ENCODE peak calls at places on chromosomes 13 and 19, in eight cellular contexts. One of them, this sample, is unnamed.

GRCh38 chr19:42276821-42277220 is 7.8 kb downstream of the CIC start:
- DNase-seq in fibroblast of villous mesenchyme: no peak
- DNase-seq in fibroblast of lung: no peak
- DNase-seq in skeletal muscle cell: no peak
- DNase-seq in CD8-positive, alpha-beta memory T cell: no peak
- DNase-seq in effector memory CD4-positive, alpha-beta T cell: no peak
- DNase-seq in Peyer's patch: no peak
- DNase-seq in HAP-1: no peak
- DNase-seq in this sample: peak; percentile 68

GRCh38 chr13:79999601-80000000 is 341.3 kb downstream of the SPRY2 start:
- DNase-seq in fibroblast of villous mesenchyme: no peak
- DNase-seq in fibroblast of lung: no peak
- DNase-seq in skeletal muscle cell: no peak
- DNase-seq in CD8-positive, alpha-beta memory T cell: no peak
- DNase-seq in effector memory CD4-positive, alpha-beta T cell: no peak
- DNase-seq in Peyer's patch: no peak
- DNase-seq in HAP-1: no peak
- DNase-seq in this sample: no peak

GRCh38 chr19:14786421-14786851 is 8.1 kb upstream of the ADGRE2 start:
- DNase-seq in fibroblast of villous mesenchyme: peak; percentile 34
- DNase-seq in fibroblast of lung: peak; percentile 8
- DNase-seq in skeletal muscle cell: no peak
- DNase-seq in CD8-positive, alpha-beta memory T cell: no peak
- DNase-seq in effector memory CD4-positive, alpha-beta T cell: no peak
- DNase-seq in Peyer's patch: no peak
- DNase-seq in HAP-1: no peak
- DNase-seq in this sample: no peak

GRCh38 chr13:99689955-99690354 is 188.7 kb downstream of the TM9SF2 start:
- DNase-seq in fibroblast of villous mesenchyme: no peak
- DNase-seq in fibroblast of lung: no peak
- DNase-seq in skeletal muscle cell: no peak
- DNase-seq in CD8-positive, alpha-beta memory T cell: no peak
- DNase-seq in effector memory CD4-positive, alpha-beta T cell: no peak
- DNase-seq in Peyer's patch: no peak
- DNase-seq in HAP-1: no peak
- DNase-seq in this sample: no peak

GRCh38 chr13:63731896-63732295 is 2316.2 kb upstream of the PCDH20 start:
- DNase-seq in fibroblast of villous mesenchyme: no peak
- DNase-seq in fibroblast of lung: no peak
- DNase-seq in skeletal muscle cell: no peak
- DNase-seq in CD8-positive, alpha-beta memory T cell: no peak
- DNase-seq in effector memory CD4-positive, alpha-beta T cell: no peak
- DNase-seq in Peyer's patch: no peak
- DNase-seq in HAP-1: no peak
- DNase-seq in this sample: no peak

GRCh38 chr13:46628622-46629365 is 75.8 kb downstream of the LRCH1 start:
- DNase-seq in fibroblast of villous mesenchyme: no peak
- DNase-seq in fibroblast of lung: no peak
- DNase-seq in skeletal muscle cell: no peak
- DNase-seq in CD8-positive, alpha-beta memory T cell: no peak
- DNase-seq in effector memory CD4-positive, alpha-beta T cell: no peak
- DNase-seq in Peyer's patch: no peak
- DNase-seq in HAP-1: no peak
- DNase-seq in this sample: no peak

GRCh38 chr19:7535993-7536685 is 622 bp downstream of the PNPLA6 start:
- DNase-seq in fibroblast of villous mesenchyme: no peak
- DNase-seq in fibroblast of lung: no peak
- DNase-seq in skeletal muscle cell: no peak
- DNase-seq in CD8-positive, alpha-beta memory T cell: no peak
- DNase-seq in effector memory CD4-positive, alpha-beta T cell: no peak
- DNase-seq in Peyer's patch: no peak
- DNase-seq in HAP-1: no peak
- DNase-seq in this sample: no peak

GRCh38 chr13:46620029-46620428 is 67.1 kb downstream of the LRCH1 start:
- DNase-seq in fibroblast of villous mesenchyme: no peak
- DNase-seq in fibroblast of lung: no peak
- DNase-seq in skeletal muscle cell: no peak
- DNase-seq in CD8-positive, alpha-beta memory T cell: no peak
- DNase-seq in effector memory CD4-positive, alpha-beta T cell: no peak
- DNase-seq in Peyer's patch: no peak
- DNase-seq in HAP-1: no peak
- DNase-seq in this sample: no peak

GRCh38 chr19:57830071-57830602 is at the start of gene ZNF587B:
- DNase-seq in fibroblast of villous mesenchyme: peak; percentile 73
- DNase-seq in fibroblast of lung: peak; percentile 84
- DNase-seq in skeletal muscle cell: no peak
- DNase-seq in CD8-positive, alpha-beta memory T cell: peak; percentile 8
- DNase-seq in effector memory CD4-positive, alpha-beta T cell: peak; percentile 8
- DNase-seq in Peyer's patch: peak; percentile 64
- DNase-seq in HAP-1: peak; percentile 4
- DNase-seq in this sample: peak; percentile 78

GRCh38 chr19:58291943-58292342 is 13.2 kb downstream of the ZNF8 start:
- DNase-seq in fibroblast of villous mesenchyme: no peak
- DNase-seq in fibroblast of lung: no peak
- DNase-seq in skeletal muscle cell: no peak
- DNase-seq in CD8-positive, alpha-beta memory T cell: no peak
- DNase-seq in effector memory CD4-positive, alpha-beta T cell: no peak
- DNase-seq in Peyer's patch: no peak
- DNase-seq in HAP-1: no peak
- DNase-seq in this sample: no peak

GRCh38 chr19:23312515-23312914 is 62.3 kb upstream of the ZNF724 start:
- DNase-seq in fibroblast of villous mesenchyme: no peak
- DNase-seq in fibroblast of lung: no peak
- DNase-seq in skeletal muscle cell: no peak
- DNase-seq in CD8-positive, alpha-beta memory T cell: no peak
- DNase-seq in effector memory CD4-positive, alpha-beta T cell: no peak
- DNase-seq in Peyer's patch: no peak
- DNase-seq in HAP-1: no peak
- DNase-seq in this sample: peak; percentile 81

GRCh38 chr13:111153977-111154332 is 38.8 kb downstream of the ARHGEF7 start:
- DNase-seq in fibroblast of villous mesenchyme: peak; percentile 44
- DNase-seq in fibroblast of lung: no peak
- DNase-seq in skeletal muscle cell: peak; percentile 2
- DNase-seq in CD8-positive, alpha-beta memory T cell: no peak
- DNase-seq in effector memory CD4-positive, alpha-beta T cell: no peak
- DNase-seq in Peyer's patch: peak; percentile 82
- DNase-seq in HAP-1: peak; percentile 13
- DNase-seq in this sample: peak; percentile 12

GRCh38 chr19:40811478-40812341 is 12.7 kb downstream of the EGLN2 start:
- DNase-seq in fibroblast of villous mesenchyme: no peak
- DNase-seq in fibroblast of lung: no peak
- DNase-seq in skeletal muscle cell: no peak
- DNase-seq in CD8-positive, alpha-beta memory T cell: no peak
- DNase-seq in effector memory CD4-positive, alpha-beta T cell: no peak
- DNase-seq in Peyer's patch: no peak
- DNase-seq in HAP-1: no peak
- DNase-seq in this sample: no peak

GRCh38 chr19:37920591-37921450 is 13.8 kb downstream of the SIPA1L3 start:
- DNase-seq in fibroblast of villous mesenchyme: no peak
- DNase-seq in fibroblast of lung: no peak
- DNase-seq in skeletal muscle cell: no peak
- DNase-seq in CD8-positive, alpha-beta memory T cell: no peak
- DNase-seq in effector memory CD4-positive, alpha-beta T cell: no peak
- DNase-seq in Peyer's patch: no peak
- DNase-seq in HAP-1: no peak
- DNase-seq in this sample: no peak

GRCh38 chr13:53200498-53201453 is 172.2 kb downstream of the OLFM4 start:
- DNase-seq in fibroblast of villous mesenchyme: peak; percentile 0
- DNase-seq in fibroblast of lung: peak; percentile 2
- DNase-seq in skeletal muscle cell: no peak
- DNase-seq in CD8-positive, alpha-beta memory T cell: no peak
- DNase-seq in effector memory CD4-positive, alpha-beta T cell: no peak
- DNase-seq in Peyer's patch: peak; percentile 62
- DNase-seq in HAP-1: no peak
- DNase-seq in this sample: no peak

GRCh38 chr19:48844472-48844871 is 8.2 kb upstream of the HSD17B14 start:
- DNase-seq in fibroblast of villous mesenchyme: peak; percentile 71
- DNase-seq in fibroblast of lung: peak; percentile 68
- DNase-seq in skeletal muscle cell: no peak
- DNase-seq in CD8-positive, alpha-beta memory T cell: no peak
- DNase-seq in effector memory CD4-positive, alpha-beta T cell: no peak
- DNase-seq in Peyer's patch: no peak
- DNase-seq in HAP-1: no peak
- DNase-seq in this sample: peak; percentile 34

GRCh38 chr13:30191491-30192100 is 115.8 kb downstream of the KATNAL1 start:
- DNase-seq in fibroblast of villous mesenchyme: no peak
- DNase-seq in fibroblast of lung: no peak
- DNase-seq in skeletal muscle cell: no peak
- DNase-seq in CD8-positive, alpha-beta memory T cell: no peak
- DNase-seq in effector memory CD4-positive, alpha-beta T cell: no peak
- DNase-seq in Peyer's patch: peak; percentile 51
- DNase-seq in HAP-1: no peak
- DNase-seq in this sample: peak; percentile 51

GRCh38 chr13:79522583-79522982 is 41.6 kb downstream of the NDFIP2 start:
- DNase-seq in fibroblast of villous mesenchyme: peak; percentile 33
- DNase-seq in fibroblast of lung: peak; percentile 30
- DNase-seq in skeletal muscle cell: peak; percentile 66
- DNase-seq in CD8-positive, alpha-beta memory T cell: no peak
- DNase-seq in effector memory CD4-positive, alpha-beta T cell: no peak
- DNase-seq in Peyer's patch: no peak
- DNase-seq in HAP-1: no peak
- DNase-seq in this sample: peak; percentile 29

GRCh38 chr13:47672245-47672975 is 328.7 kb downstream of the SUCLA2 start:
- DNase-seq in fibroblast of villous mesenchyme: peak; percentile 63
- DNase-seq in fibroblast of lung: peak; percentile 86
- DNase-seq in skeletal muscle cell: peak; percentile 66
- DNase-seq in CD8-positive, alpha-beta memory T cell: no peak
- DNase-seq in effector memory CD4-positive, alpha-beta T cell: no peak
- DNase-seq in Peyer's patch: no peak
- DNase-seq in HAP-1: no peak
- DNase-seq in this sample: no peak

GRCh38 chr19:4082172-4082571 is 15.5 kb upstream of the ZBTB7A start:
- DNase-seq in fibroblast of villous mesenchyme: no peak
- DNase-seq in fibroblast of lung: no peak
- DNase-seq in skeletal muscle cell: no peak
- DNase-seq in CD8-positive, alpha-beta memory T cell: no peak
- DNase-seq in effector memory CD4-positive, alpha-beta T cell: no peak
- DNase-seq in Peyer's patch: no peak
- DNase-seq in HAP-1: no peak
- DNase-seq in this sample: no peak

GRCh38 chr13:50130686-50131051 is 115.4 kb downstream of the KCNRG start:
- DNase-seq in fibroblast of villous mesenchyme: peak; percentile 41
- DNase-seq in fibroblast of lung: peak; percentile 63
- DNase-seq in skeletal muscle cell: peak; percentile 26
- DNase-seq in CD8-positive, alpha-beta memory T cell: no peak
- DNase-seq in effector memory CD4-positive, alpha-beta T cell: no peak
- DNase-seq in Peyer's patch: peak; percentile 59
- DNase-seq in HAP-1: no peak
- DNase-seq in this sample: peak; percentile 32

GRCh38 chr19:29745253-29745652 is 30.2 kb upstream of the C19orf12 start:
- DNase-seq in fibroblast of villous mesenchyme: no peak
- DNase-seq in fibroblast of lung: no peak
- DNase-seq in skeletal muscle cell: no peak
- DNase-seq in CD8-positive, alpha-beta memory T cell: no peak
- DNase-seq in effector memory CD4-positive, alpha-beta T cell: no peak
- DNase-seq in Peyer's patch: no peak
- DNase-seq in HAP-1: no peak
- DNase-seq in this sample: no peak

GRCh38 chr19:5943623-5944022 is 29.6 kb downstream of the CAPS start:
- DNase-seq in fibroblast of villous mesenchyme: peak; percentile 92
- DNase-seq in fibroblast of lung: peak; percentile 65
- DNase-seq in skeletal muscle cell: peak; percentile 72
- DNase-seq in CD8-positive, alpha-beta memory T cell: no peak
- DNase-seq in effector memory CD4-positive, alpha-beta T cell: no peak
- DNase-seq in Peyer's patch: no peak
- DNase-seq in HAP-1: no peak
- DNase-seq in this sample: no peak

GRCh38 chr19:55504252-55504603 is 16.0 kb downstream of the SSC5D start:
- DNase-seq in fibroblast of villous mesenchyme: no peak
- DNase-seq in fibroblast of lung: no peak
- DNase-seq in skeletal muscle cell: no peak
- DNase-seq in CD8-positive, alpha-beta memory T cell: no peak
- DNase-seq in effector memory CD4-positive, alpha-beta T cell: no peak
- DNase-seq in Peyer's patch: no peak
- DNase-seq in HAP-1: no peak
- DNase-seq in this sample: no peak
- H3K4me3 ChIP-seq in fibroblast of villous mesenchyme: no peak overlapping the region
- H3K4me3 ChIP-seq in fibroblast of lung: no peak overlapping the region
- H3K4me3 ChIP-seq in skeletal muscle cell: peak overlapping the region; percentile 46
- H3K4me3 ChIP-seq in CD8-positive, alpha-beta memory T cell: no peak overlapping the region
- H3K4me3 ChIP-seq in effector memory CD4-positive, alpha-beta T cell: peak overlapping the region; percentile 50
- H3K4me3 ChIP-seq in Peyer's patch: peak overlapping the region; percentile 49
- H3K4me3 ChIP-seq in HAP-1: no peak overlapping the region
- H3K4me3 ChIP-seq in this sample: no peak overlapping the region

DNA sequence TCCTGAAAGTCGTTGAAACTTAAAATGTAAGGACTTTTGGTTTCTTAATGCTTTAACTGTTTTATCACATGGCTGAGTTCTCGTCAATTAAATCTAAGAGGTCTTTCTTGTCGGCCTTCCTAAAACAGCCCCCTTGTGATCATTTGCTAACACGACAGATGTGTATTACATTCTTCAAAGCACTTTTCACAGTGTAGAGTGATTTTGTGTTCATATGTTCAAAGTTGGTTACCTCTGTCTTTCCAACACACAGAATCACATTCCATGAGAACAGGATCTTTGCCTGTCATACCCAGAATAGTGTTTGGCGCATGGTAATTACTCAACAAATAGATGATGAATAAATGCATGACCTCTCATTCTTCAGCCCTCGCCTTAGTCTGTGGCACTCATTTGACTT is 1.1 kb downstream of the GTF2F2 start:
- DNase-seq in fibroblast of villous mesenchyme: peak; percentile 58
- DNase-seq in fibroblast of lung: peak; percentile 33
- DNase-seq in skeletal muscle cell: no peak
- DNase-seq in CD8-positive, alpha-beta memory T cell: no peak
- DNase-seq in effector memory CD4-positive, alpha-beta T cell: no peak
- DNase-seq in Peyer's patch: no peak
- DNase-seq in HAP-1: peak; percentile 52
- DNase-seq in this sample: peak; percentile 41
- H3K4me3 ChIP-seq in fibroblast of villous mesenchyme: peak overlapping the region; percentile 87
- H3K4me3 ChIP-seq in fibroblast of lung: peak overlapping the region; percentile 82
- H3K4me3 ChIP-seq in skeletal muscle cell: peak overlapping the region; percentile 66
- H3K4me3 ChIP-seq in CD8-positive, alpha-beta memory T cell: peak overlapping the region; percentile 94
- H3K4me3 ChIP-seq in effector memory CD4-positive, alpha-beta T cell: peak overlapping the region; percentile 98
- H3K4me3 ChIP-seq in Peyer's patch: no peak overlapping the region
- H3K4me3 ChIP-seq in HAP-1: peak overlapping the region; percentile 72
- H3K4me3 ChIP-seq in this sample: peak overlapping the region; percentile 64

DNA sequence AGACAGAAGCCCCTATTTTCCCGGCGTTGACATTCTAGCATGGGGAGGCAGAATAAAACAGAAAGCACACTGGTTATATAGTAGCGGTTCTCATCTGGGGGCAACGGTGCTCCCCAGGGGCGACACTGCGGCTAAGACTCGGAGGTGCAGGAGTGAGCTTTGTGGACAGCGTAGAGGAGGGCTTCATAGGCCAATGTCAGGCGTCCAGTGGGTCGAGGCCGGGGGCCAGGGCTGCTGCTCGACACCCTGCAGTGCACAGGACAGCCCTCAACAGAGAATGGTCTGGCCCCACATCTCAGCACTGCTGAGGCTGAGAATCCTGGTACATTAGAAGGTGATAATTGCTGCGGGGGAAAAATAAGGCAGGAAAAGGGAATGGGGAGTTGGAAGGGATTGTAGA is 1.5 kb downstream of the ZNF628 start:
- DNase-seq in fibroblast of villous mesenchyme: no peak
- DNase-seq in fibroblast of lung: no peak
- DNase-seq in skeletal muscle cell: no peak
- DNase-seq in CD8-positive, alpha-beta memory T cell: no peak
- DNase-seq in effector memory CD4-positive, alpha-beta T cell: no peak
- DNase-seq in Peyer's patch: no peak
- DNase-seq in HAP-1: no peak
- DNase-seq in this sample: no peak
- H3K4me3 ChIP-seq in fibroblast of villous mesenchyme: peak overlapping the region; percentile 62
- H3K4me3 ChIP-seq in fibroblast of lung: peak overlapping the region; percentile 77
- H3K4me3 ChIP-seq in skeletal muscle cell: peak overlapping the region; percentile 62
- H3K4me3 ChIP-seq in CD8-positive, alpha-beta memory T cell: no peak overlapping the region
- H3K4me3 ChIP-seq in effector memory CD4-positive, alpha-beta T cell: no peak overlapping the region
- H3K4me3 ChIP-seq in Peyer's patch: no peak overlapping the region
- H3K4me3 ChIP-seq in HAP-1: peak overlapping the region; percentile 49
- H3K4me3 ChIP-seq in this sample: no peak overlapping the region

GRCh38 chr19:2424686-2425621 is 2.4 kb downstream of the TIMM13 start:
- DNase-seq in fibroblast of villous mesenchyme: peak; percentile 77
- DNase-seq in fibroblast of lung: peak; percentile 69
- DNase-seq in skeletal muscle cell: peak; percentile 41
- DNase-seq in CD8-positive, alpha-beta memory T cell: no peak
- DNase-seq in effector memory CD4-positive, alpha-beta T cell: no peak
- DNase-seq in Peyer's patch: peak; percentile 47
- DNase-seq in HAP-1: no peak
- DNase-seq in this sample: no peak
- H3K4me3 ChIP-seq in fibroblast of villous mesenchyme: peak overlapping the region; percentile 41
- H3K4me3 ChIP-seq in fibroblast of lung: peak overlapping the region; percentile 7
- H3K4me3 ChIP-seq in skeletal muscle cell: peak overlapping the region; percentile 96
- H3K4me3 ChIP-seq in CD8-positive, alpha-beta memory T cell: no peak overlapping the region
- H3K4me3 ChIP-seq in effector memory CD4-positive, alpha-beta T cell: no peak overlapping the region
- H3K4me3 ChIP-seq in Peyer's patch: no peak overlapping the region
- H3K4me3 ChIP-seq in HAP-1: no peak overlapping the region
- H3K4me3 ChIP-seq in this sample: no peak overlapping the region

This sample was measured in bronchial epithelial cell.